ENCODE peak calls at places on chromosomes 13 and 19, in four cellular contexts. One of them, this sample, is unnamed. For H3K36me3 and H3K27me3, the result is how much of the 10 kb centered on the place peaks cover.

GRCh38 chr13:31697290-31697689 is 42.0 kb upstream of the RXFP2 start:
- DNase-seq in right atrium auricular region: no peak
- DNase-seq in heart right ventricle: no peak
- DNase-seq in HepG2: no peak
- DNase-seq in this sample: no peak

GRCh38 chr19:30373593-30373992 is 1.4 kb downstream of the ZNF536 start:
- DNase-seq in HepG2: no peak
- DNase-seq in heart right ventricle: no peak
- DNase-seq in right atrium auricular region: no peak
- DNase-seq in this sample: no peak

GRCh38 chr13:91398413-91399188 is at the start of gene GPC5:
- DNase-seq in heart right ventricle: peak
- DNase-seq in right atrium auricular region: peak
- DNase-seq in HepG2: peak
- DNase-seq in this sample: peak

GRCh38 chr13:29877456-29878096 is 27.2 kb upstream of the UBL3 start:
- DNase-seq in heart right ventricle: no peak
- DNase-seq in right atrium auricular region: no peak
- DNase-seq in HepG2: no peak
- DNase-seq in this sample: no peak

GRCh38 chr19:52638601-52639000 is 446 bp upstream of the ZNF83 start:
- DNase-seq in right atrium auricular region: peak
- DNase-seq in heart right ventricle: peak
- DNase-seq in HepG2: no peak
- DNase-seq in this sample: peak

GRCh38 chr19:5621945-5622464 is 571 bp downstream of the SAFB2 start:
- DNase-seq in heart right ventricle: peak
- DNase-seq in HepG2: no peak
- DNase-seq in right atrium auricular region: no peak
- DNase-seq in this sample: no peak

GRCh38 chr19:54469496-54469934 is 3.6 kb downstream of the CDC42EP5 start:
- DNase-seq in heart right ventricle: peak
- DNase-seq in right atrium auricular region: no peak
- DNase-seq in HepG2: no peak
- DNase-seq in this sample: no peak

GRCh38 chr13:86591862-86592261 is 792.6 kb upstream of the SLITRK6 start:
- DNase-seq in HepG2: no peak
- DNase-seq in heart right ventricle: no peak
- DNase-seq in right atrium auricular region: no peak
- DNase-seq in this sample: no peak

GRCh38 chr19:6580313-6580712 is 10.6 kb downstream of the CD70 start:
- DNase-seq in heart right ventricle: no peak
- DNase-seq in right atrium auricular region: no peak
- DNase-seq in HepG2: no peak
- DNase-seq in this sample: peak

GRCh38 chr13:112957295-112957677 is 11.7 kb upstream of the MCF2L start:
- DNase-seq in HepG2: no peak
- DNase-seq in heart right ventricle: no peak
- DNase-seq in right atrium auricular region: no peak
- DNase-seq in this sample: no peak

GRCh38 chr19:32041681-32042292 is 303.6 kb upstream of the ZNF507 start:
- DNase-seq in heart right ventricle: peak
- DNase-seq in right atrium auricular region: no peak
- DNase-seq in HepG2: peak
- DNase-seq in this sample: peak

GRCh38 chr19:40326201-40326600 is 22.0 kb downstream of the C19orf47 start:
- DNase-seq in heart right ventricle: no peak
- DNase-seq in HepG2: no peak
- DNase-seq in right atrium auricular region: no peak
- DNase-seq in this sample: no peak

GRCh38 chr13:49113526-49114286 is 106.4 kb upstream of the MLNR start:
- DNase-seq in heart right ventricle: no peak
- DNase-seq in right atrium auricular region: no peak
- DNase-seq in HepG2: peak
- DNase-seq in this sample: no peak

GRCh38 chr13:40379794-40380608 is 286.4 kb downstream of the FOXO1 start:
- DNase-seq in HepG2: no peak
- DNase-seq in heart right ventricle: no peak
- DNase-seq in right atrium auricular region: no peak
- DNase-seq in this sample: no peak

GRCh38 chr19:53657778-53658177 is 26.0 kb downstream of the DPRX start:
- DNase-seq in HepG2: no peak
- DNase-seq in heart right ventricle: no peak
- DNase-seq in right atrium auricular region: no peak
- DNase-seq in this sample: no peak

GRCh38 chr19:33683881-33684549 is 62.3 kb downstream of the CHST8 start:
- DNase-seq in HepG2: peak
- DNase-seq in heart right ventricle: peak
- DNase-seq in right atrium auricular region: no peak
- DNase-seq in this sample: no peak

GRCh38 chr13:75101997-75102720 is 379.8 kb downstream of the TBC1D4 start:
- DNase-seq in HepG2: no peak
- DNase-seq in heart right ventricle: no peak
- DNase-seq in right atrium auricular region: no peak
- DNase-seq in this sample: no peak

GRCh38 chr19:40303765-40304164 is 18.6 kb upstream of the AKT2 start:
- DNase-seq in right atrium auricular region: no peak
- DNase-seq in HepG2: no peak
- DNase-seq in heart right ventricle: no peak
- DNase-seq in this sample: no peak

GRCh38 chr13:80881495-80882482 is 540.9 kb upstream of the SPRY2 start:
- DNase-seq in right atrium auricular region: no peak
- DNase-seq in HepG2: no peak
- DNase-seq in heart right ventricle: no peak
- DNase-seq in this sample: no peak

GRCh38 chr13:20711301-20712044 is 8.0 kb downstream of the IL17D start:
- DNase-seq in right atrium auricular region: peak
- DNase-seq in HepG2: no peak
- DNase-seq in heart right ventricle: no peak
- DNase-seq in this sample: no peak

GRCh38 chr13:37595162-37595561 is 3.4 kb downstream of the POSTN start:
- DNase-seq in right atrium auricular region: no peak
- DNase-seq in HepG2: no peak
- DNase-seq in heart right ventricle: no peak
- DNase-seq in this sample: no peak

GRCh38 chr13:28494861-28495585 is at the start of gene FLT1:
- DNase-seq in HepG2: no peak
- DNase-seq in right atrium auricular region: peak
- DNase-seq in heart right ventricle: peak
- DNase-seq in this sample: peak

GRCh38 chr13:77448689-77449088 is 86.8 kb upstream of the SCEL start:
- DNase-seq in right atrium auricular region: no peak
- DNase-seq in heart right ventricle: no peak
- DNase-seq in HepG2: no peak
- DNase-seq in this sample: no peak

GRCh38 chr19:41595258-41595889 is 19.4 kb downstream of the CEACAM21 start:
- DNase-seq in heart right ventricle: peak
- DNase-seq in right atrium auricular region: peak
- DNase-seq in HepG2: peak
- DNase-seq in this sample: no peak

GRCh38 chr19:29676586-29676985 is 11.3 kb downstream of the PLEKHF1 start:
- DNase-seq in HepG2: no peak
- DNase-seq in heart right ventricle: peak
- DNase-seq in right atrium auricular region: no peak
- DNase-seq in this sample: peak

GRCh38 chr13:95641961-95642621 is 2.4 kb downstream of the DZIP1 start:
- DNase-seq in right atrium auricular region: no peak
- DNase-seq in HepG2: peak
- DNase-seq in heart right ventricle: peak
- DNase-seq in this sample: no peak

GRCh38 chr19:16894080-16894479 is 5.3 kb downstream of the F2RL3 start:
- DNase-seq in heart right ventricle: no peak
- DNase-seq in right atrium auricular region: no peak
- DNase-seq in HepG2: no peak
- DNase-seq in this sample: no peak

GRCh38 chr19:51194527-51195315 is 30.2 kb upstream of the CD33 start:
- DNase-seq in heart right ventricle: no peak
- DNase-seq in HepG2: no peak
- DNase-seq in right atrium auricular region: no peak
- DNase-seq in this sample: no peak

DNA sequence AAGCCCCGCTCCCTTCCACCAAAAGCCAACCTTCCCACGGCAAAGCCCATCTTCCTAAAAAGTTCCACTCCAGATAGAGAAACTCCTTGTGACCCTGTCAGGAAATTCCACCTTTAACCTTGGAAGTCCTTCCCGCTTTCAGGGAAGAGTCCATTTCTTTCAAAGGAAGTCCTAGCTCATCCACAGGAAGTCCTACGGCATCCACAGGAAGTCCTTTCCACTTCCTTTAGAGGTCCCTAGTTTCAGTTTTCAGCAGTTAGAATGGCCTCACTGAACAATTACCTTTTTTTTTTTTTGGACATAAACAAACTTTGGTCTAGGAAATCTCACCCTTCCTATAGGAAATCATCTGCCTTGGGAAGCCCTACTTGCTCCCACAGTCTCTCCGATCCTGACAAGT is 31.7 kb downstream of the TRPM4 start:
- DNase-seq in HepG2: no peak
- DNase-seq in right atrium auricular region: no peak
- DNase-seq in heart right ventricle: no peak
- DNase-seq in this sample: no peak
- H3K36me3 ChIP-seq in HepG2: under half
- H3K36me3 ChIP-seq in right atrium auricular region: half or more
- H3K36me3 ChIP-seq in heart right ventricle: half or more
- H3K36me3 ChIP-seq in this sample: under half

DNA sequence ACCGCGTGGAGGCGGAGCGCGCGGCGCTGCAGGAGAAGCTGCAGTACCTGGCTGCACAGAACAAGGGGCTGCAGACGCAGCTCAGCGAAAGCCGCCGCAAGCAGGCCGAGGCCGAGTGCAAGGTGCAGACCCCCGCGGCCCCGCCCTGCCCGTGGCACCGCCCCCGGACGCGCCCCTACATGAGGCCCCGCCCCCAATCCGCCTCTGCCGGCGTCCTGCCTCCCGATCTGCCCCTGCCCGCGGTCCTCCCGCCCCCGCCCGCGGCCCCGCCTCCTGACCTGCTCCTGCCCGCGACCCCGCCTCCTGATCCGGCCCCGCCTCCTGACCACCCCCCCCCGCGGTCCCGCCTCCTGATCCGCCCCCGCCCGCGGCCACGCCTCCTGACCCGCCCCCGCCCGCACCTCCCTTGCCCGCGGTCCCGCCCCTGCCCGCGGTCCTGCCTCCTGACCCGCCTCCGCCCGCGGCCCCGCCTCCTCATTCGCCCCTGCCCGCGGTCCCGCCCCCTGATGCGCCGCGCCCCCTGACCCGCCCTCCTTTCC is 11.7 kb downstream of the PRR36 start:
- DNase-seq in HepG2: no peak
- DNase-seq in right atrium auricular region: no peak
- DNase-seq in heart right ventricle: peak
- DNase-seq in this sample: peak
- H3K27me3 ChIP-seq in HepG2: under half
- H3K27me3 ChIP-seq in right atrium auricular region: under half
- H3K27me3 ChIP-seq in heart right ventricle: under half
- H3K27me3 ChIP-seq in this sample: under half

GRCh38 chr19:3649888-3650287 is 23.3 kb upstream of the CACTIN start:
- DNase-seq in HepG2: no peak
- DNase-seq in right atrium auricular region: no peak
- DNase-seq in heart right ventricle: no peak
- DNase-seq in this sample: no peak
- H3K36me3 ChIP-seq in HepG2: under half
- H3K36me3 ChIP-seq in right atrium auricular region: half or more
- H3K36me3 ChIP-seq in heart right ventricle: half or more
- H3K36me3 ChIP-seq in this sample: half or more

GRCh38 chr19:1340681-1341469 is 42.8 kb upstream of the NDUFS7 start:
- DNase-seq in HepG2: no peak
- DNase-seq in right atrium auricular region: no peak
- DNase-seq in heart right ventricle: no peak
- DNase-seq in this sample: no peak
- H3K27me3 ChIP-seq in HepG2: under half
- H3K27me3 ChIP-seq in right atrium auricular region: under half
- H3K27me3 ChIP-seq in heart right ventricle: under half
- H3K27me3 ChIP-seq in this sample: under half

GRCh38 chr19:18905058-18905456 is 9.1 kb upstream of the CERS1 start:
- DNase-seq in right atrium auricular region: no peak
- DNase-seq in HepG2: no peak
- DNase-seq in heart right ventricle: no peak
- DNase-seq in this sample: no peak
- H3K36me3 ChIP-seq in right atrium auricular region: under half
- H3K36me3 ChIP-seq in HepG2: under half
- H3K36me3 ChIP-seq in heart right ventricle: under half
- H3K36me3 ChIP-seq in this sample: under half

DNA sequence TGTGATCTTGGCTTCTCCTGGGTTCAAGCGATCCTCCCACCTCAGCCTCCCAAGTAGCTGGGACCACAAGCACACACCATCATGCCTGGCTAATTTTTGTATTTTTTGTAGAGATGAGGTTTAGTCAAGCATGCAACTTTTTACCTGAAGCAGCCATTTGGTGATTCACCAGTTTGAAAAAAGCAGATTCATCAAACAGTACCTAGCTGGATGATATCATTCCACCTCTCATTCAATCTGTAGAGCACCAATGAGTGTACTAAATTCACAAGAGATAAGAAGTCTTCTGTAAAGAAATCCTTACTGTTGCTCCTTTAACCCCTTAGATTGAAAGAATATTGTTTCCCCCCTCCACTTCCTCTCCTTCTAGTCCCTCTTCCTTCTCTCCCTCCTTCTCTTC is 261.1 kb upstream of the RFC3 start:
- DNase-seq in HepG2: no peak
- DNase-seq in right atrium auricular region: no peak
- DNase-seq in heart right ventricle: no peak
- DNase-seq in this sample: no peak
- H3K27me3 ChIP-seq in HepG2: under half
- H3K27me3 ChIP-seq in right atrium auricular region: under half
- H3K27me3 ChIP-seq in heart right ventricle: under half
- H3K27me3 ChIP-seq in this sample: under half

GRCh38 chr13:61144301-61144700 is 271.3 kb downstream of the PCDH20 start:
- DNase-seq in HepG2: no peak
- DNase-seq in heart right ventricle: no peak
- DNase-seq in right atrium auricular region: no peak
- DNase-seq in this sample: no peak
- H3K36me3 ChIP-seq in HepG2: under half
- H3K36me3 ChIP-seq in heart right ventricle: under half
- H3K36me3 ChIP-seq in right atrium auricular region: under half
- H3K36me3 ChIP-seq in this sample: under half

GRCh38 chr19:39084732-39085080 is 538 bp downstream of the ACP7 start:
- DNase-seq in right atrium auricular region: no peak
- DNase-seq in heart right ventricle: no peak
- DNase-seq in HepG2: no peak
- DNase-seq in this sample: no peak

GRCh38 chr19:39083983-39084731 is at the start of gene ACP7:
- DNase-seq in HepG2: no peak
- DNase-seq in heart right ventricle: no peak
- DNase-seq in right atrium auricular region: no peak
- DNase-seq in this sample: peak

GRCh38 chr19:39082167-39082566 is 2.0 kb upstream of the ACP7 start:
- DNase-seq in HepG2: no peak
- DNase-seq in right atrium auricular region: no peak
- DNase-seq in heart right ventricle: no peak
- DNase-seq in this sample: no peak

GRCh38 chr19:39083599-39083982 is 577 bp upstream of the ACP7 start:
- DNase-seq in right atrium auricular region: no peak
- DNase-seq in heart right ventricle: no peak
- DNase-seq in HepG2: no peak
- DNase-seq in this sample: no peak

GRCh38 chr19:39082745-39083598 is 1.2 kb upstream of the ACP7 start:
- DNase-seq in right atrium auricular region: no peak
- DNase-seq in HepG2: no peak
- DNase-seq in heart right ventricle: no peak
- DNase-seq in this sample: no peak
- H3K27me3 ChIP-seq in right atrium auricular region: under half
- H3K27me3 ChIP-seq in HepG2: under half
- H3K27me3 ChIP-seq in heart right ventricle: half or more
- H3K27me3 ChIP-seq in this sample: half or more